ENCODE peak calls at places on chromosomes 6 and 20, in five cellular contexts. E is IMR-90, R is PC-3, M is heart right ventricle, P is left lung. J is an unnamed sample. For H3K9me3 and H3K36me3, the result is how much of the 10 kb centered on the place peaks cover.

GRCh38 chr6:84769247-84769646 is 4.8 kb upstream of the TBX18 start:
- DNase-seq in E (no peak), R (no peak), M (no peak), P (no peak), J (no peak)

GRCh38 chr20:48606841-48607543 is 220.8 kb downstream of the PREX1 start:
- DNase-seq in E (no peak), R (no peak), M (no peak), P (no peak), J (no peak)

GRCh38 chr6:1796706-1797529 is 187.2 kb downstream of the FOXC1 start:
- DNase-seq in E (peak), R (no peak), M (no peak), P (no peak), J (no peak)

GRCh38 chr6:163237110-163237509 is 177.4 kb upstream of the QKI start:
- DNase-seq in E (no peak), R (no peak), M (no peak), P (no peak), J (no peak)

GRCh38 chr6:38603966-38604365 is 35.8 kb downstream of the BTBD9 start:
- DNase-seq in E (peak), R (no peak), M (no peak), P (no peak), J (no peak)

GRCh38 chr6:137638926-137639706 is 144.9 kb upstream of the OLIG3 start:
- DNase-seq in E (no peak), R (no peak), M (no peak), P (no peak), J (no peak)

GRCh38 chr20:38706482-38706881 is 17.8 kb upstream of the SLC32A1 start:
- DNase-seq in E (no peak), R (no peak), M (no peak), P (no peak), J (no peak)

GRCh38 chr6:134138226-134138975 is 86.0 kb upstream of the SLC2A12 start:
- DNase-seq in E (peak), R (no peak), M (no peak), P (no peak), J (no peak)

GRCh38 chr6:100622907-100623692 is 158.4 kb upstream of the SIM1 start:
- DNase-seq in E (peak), R (no peak), M (no peak), P (no peak), J (no peak)

GRCh38 chr6:159249150-159249549 is 80.0 kb downstream of the FNDC1 start:
- DNase-seq in E (no peak), R (no peak), M (no peak), P (no peak), J (no peak)

GRCh38 chr6:132198896-132199295 is 202.4 kb downstream of the MOXD1 start:
- DNase-seq in E (peak), R (peak), M (no peak), P (no peak), J (no peak)

GRCh38 chr6:84457276-84457675 is 229.8 kb upstream of the CEP162 start:
- DNase-seq in E (no peak), R (peak), M (no peak), P (no peak), J (no peak)

GRCh38 chr20:46699651-46700359 is 9.6 kb upstream of the SLC2A10 start:
- DNase-seq in E (peak), R (peak), M (no peak), P (no peak), J (no peak)

GRCh38 chr6:37061157-37061804 is 55.8 kb downstream of the FGD2 start:
- DNase-seq in E (no peak), R (no peak), M (peak), P (no peak), J (peak)

GRCh38 chr6:130720076-130720475 is 107.1 kb upstream of the SMLR1 start:
- DNase-seq in E (no peak), R (no peak), M (no peak), P (no peak), J (no peak)

GRCh38 chr6:106136172-106136571 is 50.0 kb downstream of the PRDM1 start:
- DNase-seq in E (no peak), R (no peak), M (no peak), P (no peak), J (no peak)

GRCh38 chr6:149897015-149897697 is 757 bp downstream of the RAET1E start:
- DNase-seq in E (peak), R (peak), M (peak), P (no peak), J (peak)

GRCh38 chr20:43334080-43334479 is 123.6 kb upstream of the SRSF6 start:
- DNase-seq in E (no peak), R (no peak), M (no peak), P (no peak), J (no peak)

GRCh38 chr20:30168025-30168799 is 1089.3 kb upstream of the DEFB115 start:
- DNase-seq in E (no peak), R (no peak), M (peak), P (peak), J (no peak)

GRCh38 chr6:139587469-139587868 is 213.0 kb upstream of the CITED2 start:
- DNase-seq in E (peak), R (peak), M (no peak), P (no peak), J (no peak)

GRCh38 chr6:170459451-170459850 is 93.7 kb downstream of the PSMB1 start:
- DNase-seq in E (peak), R (peak), M (no peak), P (no peak), J (peak)

GRCh38 chr20:4966826-4967751 is 34.2 kb downstream of the SLC23A2 start:
- DNase-seq in E (peak), R (no peak), M (no peak), P (no peak), J (no peak)

GRCh38 chr6:56742122-56742791 is 99.6 kb upstream of the DST start:
- DNase-seq in E (peak), R (peak), M (no peak), P (no peak), J (no peak)

GRCh38 chr20:3239867-3240775 is 1.1 kb upstream of the SLC4A11 start:
- DNase-seq in E (no peak), R (no peak), M (no peak), P (peak), J (no peak)

GRCh38 chr6:17987576-17988421 is at the start of gene KIF13A:
- DNase-seq in E (peak), R (peak), M (peak), P (peak), J (peak)

GRCh38 chr6:168071620-168072019 is 7.4 kb downstream of the FRMD1 start:
- DNase-seq in E (no peak), R (peak), M (no peak), P (no peak), J (no peak)

GRCh38 chr20:32050851-32051556 is 1.0 kb upstream of the HCK start:
- DNase-seq in E (no peak), R (no peak), M (peak), P (peak), J (peak)

GRCh38 chr20:8218861-8219260 is 86.8 kb downstream of the PLCB1 start:
- DNase-seq in E (peak), R (peak), M (no peak), P (no peak), J (no peak)

DNA sequence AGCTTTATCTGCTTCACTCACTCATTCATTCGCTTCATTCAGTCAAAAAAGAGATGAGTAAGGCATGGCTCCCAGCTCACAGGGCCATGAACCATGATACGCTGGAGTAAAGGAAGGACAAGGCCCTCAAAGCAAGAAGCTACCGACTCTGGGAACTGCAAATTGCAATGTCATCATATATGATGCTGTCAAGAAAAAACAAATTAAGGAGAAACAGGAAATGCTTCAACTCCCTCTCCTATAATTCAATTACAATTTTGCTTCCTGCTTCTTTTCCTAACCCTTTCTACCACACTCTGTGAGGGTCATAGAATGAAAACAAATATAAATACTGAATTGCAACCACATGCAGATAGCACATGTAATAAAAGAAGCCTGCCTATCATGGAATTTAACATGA is 725.7 kb upstream of the FLRT3 start:
- DNase-seq in E (no peak), R (no peak), M (no peak), P (no peak), J (no peak)
- H3K9me3 ChIP-seq in E (under half), R (under half), M (under half), P (under half), J (under half)

GRCh38 chr20:34104059-34104458 is 8.0 kb downstream of the EIF2S2 start:
- DNase-seq in E (no peak), R (no peak), M (no peak), P (no peak), J (no peak)
- H3K36me3 ChIP-seq in E (half or more), R (half or more), M (half or more), P (half or more), J (half or more)

GRCh38 chr6:32096087-32096393 is 13.1 kb downstream of the TNXB start:
- DNase-seq in E (no peak), R (no peak), M (no peak), P (no peak), J (no peak)
- H3K4me3 ChIP-seq in E (no peak), R (no peak), M (no peak), P (no peak), J (peak)

GRCh38 chr20:55777641-55778040 is 227.7 kb downstream of the CBLN4 start:
- DNase-seq in E (no peak), R (no peak), M (no peak), P (no peak), J (no peak)

GRCh38 chr20:55782861-55783260 is 222.5 kb downstream of the CBLN4 start:
- DNase-seq in E (no peak), R (no peak), M (no peak), P (no peak), J (no peak)
- H3K9me3 ChIP-seq in E (under half), R (half or more), M (under half), P (under half), J (under half)